ENCODE peak calls at places on chromosome 19, in five cellular contexts. E is neural crest cell, G is cardiac fibroblast, V is NB4, X is heart left ventricle. C is an unnamed sample.

GRCh38 chr19:57560049-57560491 is 407 bp upstream of the ZNF550 start:
- DNase-seq in V (no peak), E (no peak), X (peak; percentile 63), G (peak; percentile 93), C (no peak)

GRCh38 chr19:17423429-17424208 is 3.8 kb downstream of the MVB12A start:
- DNase-seq in V (no peak), E (no peak), X (no peak), G (no peak), C (no peak)

GRCh38 chr19:42422576-42423461 is 4.4 kb downstream of the LIPE start:
- DNase-seq in V (peak; percentile 52), X (peak; percentile 62), G (no peak), E (peak; percentile 68), C (no peak)

GRCh38 chr19:19539738-19540703 is 2.0 kb downstream of the CILP2 start:
- DNase-seq in G (peak; percentile 50), X (peak; percentile 69), V (no peak), E (no peak), C (peak; percentile 76)

GRCh38 chr19:7970716-7971448 is 27.4 kb upstream of the TIMM44 start:
- DNase-seq in G (peak; percentile 49), X (no peak), V (peak; percentile 57), E (peak; percentile 65), C (peak; percentile 27)

GRCh38 chr19:46945668-46946067 is 74.0 kb upstream of the NPAS1 start:
- DNase-seq in X (no peak), G (no peak), E (no peak), V (no peak), C (no peak)

GRCh38 chr19:39110263-39110967 is 15.2 kb upstream of the PAK4 start:
- DNase-seq in G (peak; percentile 50), X (no peak), E (peak; percentile 54), V (peak; percentile 31), C (peak; percentile 57)

GRCh38 chr19:16343156-16343555 is 18.5 kb downstream of the KLF2 start:
- DNase-seq in X (no peak), G (no peak), V (no peak), E (no peak), C (no peak)

GRCh38 chr19:56142897-56143434 is 1.9 kb downstream of the ZNF444 start:
- DNase-seq in X (no peak), V (no peak), G (no peak), E (no peak), C (no peak)

GRCh38 chr19:1754651-1755466 is 1.6 kb downstream of the ONECUT3 start:
- DNase-seq in V (no peak), X (no peak), G (peak; percentile 28), E (no peak), C (no peak)

GRCh38 chr19:34505321-34506025 is 23.9 kb downstream of the WTIP start:
- DNase-seq in G (no peak), V (no peak), E (no peak), X (no peak), C (no peak)

GRCh38 chr19:2491130-2491801 is 15.3 kb downstream of the GADD45B start:
- DNase-seq in X (no peak), G (peak; percentile 97), E (no peak), V (no peak), C (no peak)

GRCh38 chr19:18785179-18786124 is 5.7 kb downstream of the COMP start:
- DNase-seq in G (peak; percentile 58), X (peak; percentile 81), V (peak; percentile 76), E (peak; percentile 80), C (no peak)

GRCh38 chr19:46478356-46478986 is 7.1 kb upstream of the PNMA8A start:
- DNase-seq in G (peak; percentile 81), V (peak; percentile 49), X (no peak), E (no peak), C (no peak)

GRCh38 chr19:10009269-10009665 is 1.0 kb downstream of the COL5A3 start:
- DNase-seq in E (peak; percentile 56), G (peak; percentile 93), V (peak; percentile 67), X (peak; percentile 87), C (no peak)

GRCh38 chr19:41324921-41325639 is 15.1 kb downstream of the CCDC97 start:
- DNase-seq in G (peak; percentile 90), X (peak; percentile 89), V (no peak), E (no peak), C (no peak)

GRCh38 chr19:56348289-56348877 is 33.7 kb upstream of the ZSCAN5A start:
- DNase-seq in X (no peak), V (peak; percentile 42), G (peak; percentile 43), E (no peak), C (no peak)

GRCh38 chr19:35958660-35959039 is 22.5 kb downstream of the LRFN3 start:
- DNase-seq in V (no peak), E (no peak), G (no peak), X (peak; percentile 15), C (no peak)
- TF ChIP-seq CTCF in V (no peak), E (no peak), G (no peak), X (no peak), C (no peak)

DNA sequence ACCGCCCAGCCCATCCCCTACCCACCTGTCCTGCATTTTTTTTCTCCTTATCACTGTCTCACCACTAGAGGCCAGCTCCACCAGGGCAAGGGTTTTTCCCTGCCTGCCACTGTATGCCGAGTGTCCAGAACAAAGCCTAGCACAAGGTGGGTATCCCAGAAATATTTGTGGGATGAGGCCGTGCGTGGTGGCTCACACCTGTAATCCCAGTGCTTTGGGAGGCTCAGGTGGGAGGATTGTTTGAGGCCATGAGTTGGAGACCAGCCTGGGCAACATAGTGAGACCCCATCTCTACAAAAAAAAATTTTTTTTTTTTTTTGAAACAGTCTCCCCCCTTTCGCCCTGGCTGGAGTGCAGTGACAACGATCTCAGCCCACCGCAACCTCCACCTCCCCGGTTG is 2.9 kb upstream of the MRI1 start:
- DNase-seq in G (no peak), X (no peak), V (no peak), E (no peak), C (no peak)
- TF ChIP-seq CTCF in G (no peak), X (no peak), V (no peak), E (peak; percentile 28), C (no peak)

GRCh38 chr19:719636-720377 is 11.1 kb downstream of the PALM start:
- DNase-seq in X (no peak), E (no peak), G (no peak), V (no peak), C (no peak)
- TF ChIP-seq CTCF in X (no peak), E (no peak), G (no peak), V (no peak), C (no peak)

DNA sequence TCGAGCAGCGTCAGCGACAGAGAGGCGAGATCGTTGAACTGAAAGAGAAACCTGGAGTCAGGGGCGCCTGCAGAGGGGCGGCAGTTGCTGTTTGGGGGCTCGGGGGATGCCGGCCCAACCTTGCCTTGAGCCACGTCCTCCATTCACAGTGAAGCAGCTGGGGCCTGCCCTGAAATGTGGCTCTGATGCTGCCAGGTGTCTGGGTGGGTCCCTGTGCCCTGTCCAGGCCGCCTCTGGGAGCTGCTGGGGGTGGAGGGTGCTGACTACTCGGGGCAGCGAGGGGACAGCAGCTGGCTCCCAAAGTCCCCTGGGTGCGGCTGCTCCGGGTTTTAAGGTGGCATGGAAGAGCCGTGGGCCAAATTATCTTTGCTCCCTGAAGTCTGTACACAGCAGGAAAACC is 17.7 kb upstream of the RANBP3 start:
- DNase-seq in X (no peak), V (no peak), E (no peak), G (no peak), C (no peak)
- TF ChIP-seq CTCF in X (no peak), V (no peak), E (no peak), G (no peak), C (no peak)

DNA sequence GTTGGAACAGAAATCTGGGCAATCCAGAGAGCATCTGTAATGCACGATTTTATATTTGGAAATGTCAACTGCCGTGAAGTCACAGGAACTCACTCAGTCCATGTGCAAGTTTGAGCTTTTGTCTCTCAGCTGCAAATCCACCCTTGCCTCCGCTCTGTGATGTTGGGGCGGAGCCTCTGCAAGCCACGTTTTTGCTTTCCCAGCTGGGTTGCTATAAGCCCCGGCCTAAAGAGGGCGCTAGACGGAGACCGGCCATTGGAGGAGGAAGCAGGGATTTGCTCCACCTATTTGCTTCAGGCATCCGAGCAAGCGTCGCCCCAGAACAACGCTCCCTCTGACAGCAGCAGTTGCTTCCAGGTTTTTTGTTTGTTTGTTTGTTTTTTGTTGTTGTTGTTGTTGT is 56.2 kb downstream of the TRPM4 start:
- DNase-seq in G (no peak), V (peak; percentile 16), E (no peak), X (no peak), C (no peak)
- TF ChIP-seq CTCF in G (peak; percentile 22), V (peak; percentile 15), E (peak; percentile 27), X (no peak), C (no peak)

DNA sequence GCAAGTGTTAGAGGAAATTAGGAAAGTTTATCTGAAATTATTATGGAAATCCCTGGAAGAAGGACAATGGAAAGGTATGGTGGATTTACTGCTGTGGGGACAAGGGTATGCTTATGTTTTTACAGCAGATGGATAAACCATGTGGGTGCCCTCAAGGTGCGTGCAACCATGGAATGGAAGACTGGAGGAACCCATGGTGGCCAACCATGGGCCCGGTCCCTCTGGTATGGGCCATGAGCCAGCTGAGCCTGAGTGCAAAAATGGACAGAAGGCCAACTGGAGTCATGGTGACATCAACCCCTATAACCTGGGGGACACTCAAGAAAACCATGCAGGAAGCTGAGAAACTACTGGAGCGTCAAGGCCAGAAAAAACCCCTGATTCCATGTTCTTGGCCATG is 46.1 kb upstream of the ZNF726 start:
- DNase-seq in X (no peak), E (no peak), G (no peak), V (no peak), C (no peak)
- TF ChIP-seq CTCF in X (no peak), E (no peak), G (no peak), V (no peak), C (no peak)

DNA sequence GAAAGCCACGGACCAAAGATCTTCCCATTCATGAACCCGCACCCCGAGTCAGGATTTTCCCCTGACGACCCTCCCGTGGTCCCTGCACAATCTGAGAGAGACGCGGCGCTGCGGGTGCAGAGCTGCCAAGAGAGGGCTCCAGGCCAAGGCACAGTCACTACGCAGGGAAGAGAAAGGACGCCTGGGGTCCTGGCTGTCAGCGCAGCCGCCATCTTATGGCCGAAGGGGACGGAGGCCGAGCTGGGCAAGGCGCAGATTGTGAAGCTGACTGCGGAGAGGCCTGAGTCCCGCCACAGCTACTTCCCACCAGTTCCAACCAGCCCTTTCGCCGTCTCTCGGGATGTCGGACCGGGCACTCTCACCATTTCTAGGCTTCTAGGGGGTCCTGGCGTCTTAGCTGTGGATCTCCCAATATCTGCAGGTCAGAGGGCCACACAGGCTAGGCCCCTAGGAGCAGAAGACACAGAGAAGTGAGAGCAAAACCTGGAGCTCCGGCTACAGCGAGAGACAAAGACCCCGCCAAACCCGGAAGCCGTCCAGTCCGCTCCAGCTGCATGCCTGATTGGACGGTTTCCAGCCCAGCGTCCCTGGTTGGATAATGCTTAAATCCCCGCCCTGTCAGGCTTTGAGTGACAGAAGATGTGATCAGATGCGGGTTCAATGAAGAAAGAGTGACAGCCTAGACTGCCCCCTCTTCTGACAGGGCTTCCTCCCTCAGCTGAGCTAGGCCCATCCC is at the start of gene ZNF100:
- DNase-seq in G (peak; percentile 94), V (peak; percentile 96), X (peak; percentile 97), E (peak; percentile 74), C (peak; percentile 89)
- TF ChIP-seq CTCF in G (no peak), V (no peak), X (no peak), E (no peak), C (no peak)

GRCh38 chr19:44848805-44849457 is 2.8 kb downstream of the NECTIN2 start:
- DNase-seq in E (peak; percentile 9), V (no peak), G (no peak), X (peak; percentile 46), C (no peak)
- TF ChIP-seq CTCF in E (no peak), V (no peak), G (no peak), X (no peak), C (no peak)

GRCh38 chr19:12521996-12522395 is 29.3 kb downstream of the ZNF564 start:
- DNase-seq in E (no peak), G (no peak), X (no peak), V (peak; percentile 30), C (no peak)
- TF ChIP-seq CTCF in E (peak; percentile 17), G (no peak), X (peak; percentile 11), V (no peak), C (no peak)

C was measured in CD14-positive monocyte.